ENCODE peak calls at places on chromosomes 6 and 20, in four cellular contexts. P is A673; J is naive thymus-derived CD4-positive, alpha-beta T cell; D is pancreas. N is an unnamed sample. For H3K27me3 and H3K36me3, the result is how much of the 10 kb centered on the place peaks cover.

GRCh38 chr20:62052336-62052841 is 13.3 kb downstream of the TAF4 start:
- DNase-seq in P (no peak), D (no peak), J (no peak), N (no peak)

GRCh38 chr20:47681977-47682812 is 103.1 kb downstream of the SULF2 start:
- DNase-seq in D (no peak), P (no peak), J (no peak), N (no peak)

GRCh38 chr20:57326667-57327455 is 2.7 kb upstream of the SPO11 start:
- DNase-seq in P (no peak), J (no peak), D (no peak), N (no peak)

GRCh38 chr6:128161263-128161662 is 260.4 kb upstream of the THEMIS start:
- DNase-seq in D (no peak), J (no peak), P (peak), N (no peak)

GRCh38 chr20:59157961-59158541 is 5.6 kb upstream of the ZNF831 start:
- DNase-seq in P (no peak), J (no peak), D (no peak), N (no peak)

GRCh38 chr20:37209661-37210314 is 30.4 kb upstream of the MROH8 start:
- DNase-seq in J (no peak), P (no peak), D (no peak), N (no peak)

GRCh38 chr6:138499303-138499991 is at the start of gene NHSL1:
- DNase-seq in P (peak), J (no peak), D (no peak), N (no peak)

GRCh38 chr6:165508321-165508889 is 154.6 kb downstream of the PDE10A start:
- DNase-seq in J (no peak), P (no peak), D (no peak), N (no peak)

GRCh38 chr6:168156742-168157265 is 77.8 kb upstream of the FRMD1 start:
- DNase-seq in J (no peak), P (no peak), D (no peak), N (no peak)

GRCh38 chr6:57267586-57268293 is 45.6 kb upstream of the RAB23 start:
- DNase-seq in J (no peak), P (peak), D (no peak), N (peak)

GRCh38 chr6:57268294-57268640 is 46.2 kb upstream of the RAB23 start:
- DNase-seq in D (no peak), J (no peak), P (no peak), N (no peak)

GRCh38 chr6:57262491-57262890 is 40.4 kb upstream of the RAB23 start:
- DNase-seq in D (no peak), P (no peak), J (no peak), N (no peak)

GRCh38 chr6:57262901-57263694 is 41.0 kb upstream of the RAB23 start:
- DNase-seq in P (no peak), D (no peak), J (no peak), N (peak)

DNA sequence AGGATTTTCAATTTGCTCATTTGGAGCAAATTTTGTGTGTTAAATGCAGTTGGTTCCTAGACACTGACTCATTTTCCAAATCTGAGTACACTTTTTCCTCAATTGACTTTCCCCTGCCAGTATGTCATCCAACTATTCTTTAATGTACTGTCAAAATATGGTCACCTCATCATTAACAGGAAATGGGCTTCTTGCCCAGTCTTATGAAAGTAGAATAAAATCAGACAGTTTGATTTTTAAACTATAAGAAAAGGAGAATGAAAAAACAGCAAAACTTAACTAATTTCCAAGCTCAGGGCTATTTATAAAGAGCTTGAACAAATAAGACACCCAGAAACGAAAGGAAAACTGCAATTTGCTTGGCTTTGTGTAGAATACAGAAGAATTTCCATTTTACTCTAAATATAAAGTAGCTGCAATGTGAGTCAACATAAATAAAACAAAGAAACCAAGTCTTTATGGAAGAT is 43.7 kb upstream of the RAB23 start:
- DNase-seq in P (no peak), J (no peak), D (no peak), N (peak)
- H3K27me3 ChIP-seq in P (under half), J (under half), D (under half), N (under half)

GRCh38 chr6:24865161-24865560 is 66.4 kb upstream of the ARMH2 start:
- DNase-seq in D (no peak), J (no peak), P (peak), N (no peak)

GRCh38 chr6:24861934-24862333 is 63.2 kb upstream of the ARMH2 start:
- DNase-seq in J (no peak), D (no peak), P (no peak), N (no peak)

GRCh38 chr6:24867104-24867703 is 68.5 kb upstream of the ARMH2 start:
- DNase-seq in J (no peak), D (no peak), P (no peak), N (no peak)

GRCh38 chr6:24868765-24869164 is 67.0 kb downstream of the RIPOR2 start:
- DNase-seq in P (no peak), D (no peak), J (no peak), N (no peak)

GRCh38 chr6:24864345-24864744 is 65.6 kb upstream of the ARMH2 start:
- DNase-seq in D (no peak), P (peak), J (no peak), N (peak)
- H3K36me3 ChIP-seq in D (under half), P (under half), J (half or more), N (under half)

DNA sequence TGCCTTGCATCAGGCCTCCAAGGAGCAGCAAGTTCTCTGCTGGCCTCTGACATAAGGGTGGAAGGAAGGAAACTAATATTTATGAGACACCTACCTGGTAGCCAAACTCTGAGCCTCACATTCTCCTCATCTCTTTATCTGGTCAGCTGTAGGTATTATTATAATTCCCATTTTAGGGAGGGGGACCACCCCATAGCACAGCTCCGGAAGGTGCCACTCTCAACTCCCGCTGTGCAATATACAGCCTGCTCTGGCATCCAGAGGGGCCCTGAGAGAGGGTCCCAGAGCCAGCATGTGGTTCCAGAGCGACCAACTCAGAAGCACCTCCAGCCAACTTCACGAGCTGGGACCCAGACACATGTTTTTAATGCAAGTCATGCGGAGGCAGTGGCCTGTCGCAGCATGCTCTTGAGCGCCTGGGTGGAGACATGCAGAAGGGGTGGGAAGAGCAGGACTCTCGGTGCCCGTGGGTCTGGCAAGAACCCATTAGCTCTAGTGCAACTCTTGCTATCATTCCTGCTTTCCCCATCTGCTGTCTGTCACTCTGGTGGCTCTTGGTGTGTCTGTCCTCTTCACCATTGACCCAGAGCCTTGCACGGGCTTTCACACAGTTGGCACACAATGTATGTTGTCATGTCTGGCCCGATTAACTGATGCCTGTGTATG is 15.0 kb upstream of the MYMX start:
- DNase-seq in P (no peak), D (no peak), J (no peak), N (no peak)
- H3K27ac ChIP-seq in P (no peak), D (no peak), J (no peak), N (no peak)

GRCh38 chr6:160263214-160263939 is 4.8 kb upstream of the SLC22A2 start:
- DNase-seq in P (no peak), J (no peak), D (no peak), N (no peak)

GRCh38 chr6:160260283-160261119 is 1.9 kb upstream of the SLC22A2 start:
- DNase-seq in J (no peak), D (no peak), P (no peak), N (no peak)

GRCh38 chr6:160261120-160261450 is 2.5 kb upstream of the SLC22A2 start:
- DNase-seq in P (no peak), J (no peak), D (no peak), N (no peak)

GRCh38 chr6:160264213-160264612 is 5.6 kb upstream of the SLC22A2 start:
- DNase-seq in J (no peak), P (no peak), D (no peak), N (no peak)

DNA sequence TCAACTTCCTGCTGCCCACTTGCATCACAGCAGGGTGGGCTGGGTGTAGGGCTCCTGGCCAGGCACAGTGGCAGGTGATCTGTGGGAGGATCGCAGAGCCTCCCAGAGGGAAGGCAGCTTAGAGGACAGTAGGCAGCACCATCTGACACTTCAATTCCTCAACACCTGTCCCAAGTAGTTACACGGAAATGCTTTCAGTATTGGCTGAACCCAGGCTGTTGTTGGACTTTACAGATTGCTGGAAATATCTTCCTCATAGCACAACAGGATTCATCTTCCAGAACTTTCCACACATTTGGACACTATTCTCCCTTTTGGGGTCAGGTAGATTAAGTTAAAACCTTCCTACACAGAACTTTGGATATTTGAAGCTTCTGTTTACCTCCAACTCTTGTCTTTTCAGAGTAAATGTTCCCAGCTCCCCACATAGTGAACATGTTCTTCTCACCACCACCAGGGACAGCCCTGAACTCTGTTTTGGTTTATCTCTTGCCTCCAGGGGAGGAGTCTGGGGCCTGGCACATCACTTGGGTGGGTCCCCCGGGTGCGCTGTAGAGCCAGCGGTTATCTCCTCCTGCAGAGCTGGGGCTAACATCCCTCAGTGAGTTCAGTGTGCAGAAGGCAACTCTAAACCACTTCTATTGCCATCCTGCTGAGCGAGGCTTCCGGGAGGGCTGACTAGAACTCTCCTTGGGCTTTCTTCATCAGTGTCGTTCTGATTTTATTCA is 3.5 kb upstream of the SLC22A2 start:
- DNase-seq in J (no peak), P (peak), D (no peak), N (no peak)
- H3K27me3 ChIP-seq in J (under half), P (under half), D (under half), N (under half)

DNA sequence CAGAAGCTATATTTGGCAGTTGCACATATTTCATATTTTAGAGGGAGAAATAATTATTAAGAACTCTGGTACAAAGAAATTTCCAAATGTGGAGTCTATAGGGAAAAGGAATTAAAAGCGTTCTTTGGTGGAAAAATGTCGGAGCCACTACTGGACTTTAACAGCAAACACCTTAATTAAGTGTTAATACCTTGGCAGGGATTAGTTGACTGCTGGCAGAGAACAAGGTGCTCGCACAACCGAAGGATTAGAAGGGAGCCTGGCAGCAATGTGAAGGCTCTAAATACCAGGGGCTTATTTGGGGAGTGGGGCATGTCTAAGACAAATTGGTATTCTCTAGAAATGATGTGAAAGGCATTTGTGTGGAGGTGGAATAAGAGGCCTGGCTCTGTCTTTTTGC is 98.9 kb downstream of the PAK5 start:
- DNase-seq in D (no peak), P (no peak), J (no peak), N (no peak)
- H3K36me3 ChIP-seq in D (under half), P (under half), J (under half), N (under half)

DNA sequence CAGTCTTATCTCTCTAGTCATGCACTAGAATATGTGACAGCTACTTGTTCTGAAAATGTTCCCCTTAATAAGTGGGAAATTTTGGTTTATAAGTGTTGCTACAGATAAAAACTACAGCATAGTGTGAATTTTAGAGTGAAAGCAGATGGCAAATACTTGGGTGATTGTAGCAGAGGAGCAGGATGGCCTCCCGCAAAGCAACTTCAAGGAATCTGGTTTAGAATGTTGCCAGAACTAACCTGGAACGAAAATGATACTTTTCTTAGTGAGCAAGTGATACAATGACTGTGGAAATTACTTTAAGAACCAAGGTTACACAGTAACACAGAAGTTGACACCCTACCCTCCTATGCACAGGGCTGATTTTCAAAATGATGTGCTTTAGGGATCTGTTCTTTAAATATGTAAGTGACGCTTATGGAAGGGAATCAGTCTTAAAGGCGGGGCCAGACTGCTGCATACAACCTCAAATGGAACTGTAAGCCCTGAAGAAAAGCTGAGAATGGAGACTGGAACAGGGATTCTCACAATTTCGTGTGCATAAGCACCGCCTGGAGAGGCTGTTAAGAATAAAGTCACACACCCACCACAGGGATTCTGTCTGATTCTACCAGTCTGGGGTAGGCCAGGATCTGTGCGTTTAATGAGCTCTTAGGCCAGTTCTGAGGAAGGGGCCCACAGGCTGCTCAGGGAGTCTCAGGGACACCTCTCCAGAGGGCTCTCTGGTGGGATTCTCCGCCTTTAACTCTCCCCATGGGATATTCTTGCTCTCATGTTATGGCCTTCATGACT is 97.9 kb downstream of the FYN start:
- DNase-seq in P (no peak), D (no peak), J (no peak), N (no peak)
- H3K27ac ChIP-seq in P (no peak), D (no peak), J (peak), N (no peak)

GRCh38 chr6:163200299-163201093 is 214.0 kb upstream of the QKI start:
- DNase-seq in P (no peak), J (no peak), D (no peak), N (no peak)

GRCh38 chr6:163199371-163199770 is 215.1 kb upstream of the QKI start:
- DNase-seq in D (no peak), P (no peak), J (no peak), N (no peak)

GRCh38 chr6:163195721-163196691 is 218.5 kb upstream of the QKI start:
- DNase-seq in P (no peak), D (no peak), J (no peak), N (no peak)

GRCh38 chr6:163197839-163198238 is 216.7 kb upstream of the QKI start:
- DNase-seq in P (no peak), J (no peak), D (no peak), N (no peak)

GRCh38 chr6:163198396-163198795 is 216.1 kb upstream of the QKI start:
- DNase-seq in P (no peak), D (no peak), J (no peak), N (no peak)
- H3K27me3 ChIP-seq in P (under half), D (under half), J (under half), N (under half)

DNA sequence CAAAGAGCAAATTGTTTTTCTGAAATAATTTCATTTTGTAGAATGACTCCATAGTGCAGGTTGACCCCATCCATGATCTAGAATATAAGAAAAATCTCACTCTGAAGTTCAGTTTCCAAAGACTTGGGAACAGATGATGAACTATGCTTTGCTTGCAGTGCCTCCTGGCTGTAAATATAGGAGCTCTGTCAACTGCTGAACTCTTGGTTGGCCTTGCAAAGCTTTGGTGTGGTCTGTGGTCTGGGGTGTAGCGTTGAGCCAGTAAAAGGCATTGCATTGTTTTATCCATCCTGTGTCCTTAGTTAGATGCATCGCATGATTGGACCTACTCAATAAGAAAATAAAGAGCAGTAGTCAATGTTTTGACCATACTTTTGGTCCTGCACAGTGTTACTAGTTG is 104.0 kb downstream of the PLCB4 start:
- DNase-seq in D (no peak), P (no peak), J (no peak), N (no peak)
- H3K36me3 ChIP-seq in D (under half), P (under half), J (under half), N (under half)

DNA sequence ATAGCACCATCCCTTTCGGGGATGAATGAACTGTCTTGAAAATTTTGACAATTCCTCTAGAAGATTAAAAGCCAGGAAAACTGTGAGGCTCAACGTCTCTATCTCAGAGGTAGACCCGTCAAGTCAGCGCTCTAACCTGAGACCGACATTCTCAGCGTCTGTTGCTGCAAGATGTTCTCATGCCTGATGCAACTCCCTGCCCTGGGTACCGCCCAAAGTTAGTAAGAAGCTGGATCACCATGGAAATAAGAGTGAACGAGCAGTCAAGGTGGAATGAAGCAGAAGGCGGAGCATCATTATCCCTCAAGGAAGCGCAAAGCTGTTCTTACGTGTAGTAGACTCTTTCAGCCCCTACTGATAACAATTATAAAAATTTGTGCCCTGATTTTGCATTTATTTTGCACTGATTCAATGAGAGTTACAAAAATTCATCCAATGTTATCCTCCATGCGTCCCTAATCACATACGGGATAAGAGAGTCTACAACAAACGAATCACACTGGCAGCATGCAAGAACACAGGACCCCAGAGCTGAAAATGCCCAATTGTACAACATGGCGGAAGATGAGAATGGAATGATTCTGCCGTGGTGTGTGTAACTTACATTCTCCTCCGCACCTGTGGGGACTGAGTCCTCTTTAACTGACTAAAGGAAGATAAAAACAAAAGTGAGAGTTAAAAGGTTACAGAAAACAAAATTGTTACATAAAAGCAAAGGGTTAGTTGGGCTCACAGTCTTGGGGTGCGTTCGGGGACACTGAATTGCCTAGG is 95.4 kb downstream of the BCAS1 start:
- DNase-seq in P (no peak), D (no peak), J (no peak), N (no peak)
- H3K27ac ChIP-seq in P (no peak), D (no peak), J (no peak), N (no peak)